ENCODE peak calls at places on chromosomes 6 and 20, in six cellular contexts. One of them, this sample, is unnamed. For H3K36me3, the result is how much of the 10 kb centered on the place peaks cover.

GRCh38 chr6:143556529-143556928 is 45.0 kb upstream of the FUCA2 start:
- DNase-seq in PC-3: no peak
- DNase-seq in breast epithelium: no peak
- DNase-seq in mesenchymal stem cell: peak
- DNase-seq in neuronal stem cell: no peak
- DNase-seq in SJSA1: peak
- DNase-seq in this sample: peak

GRCh38 chr6:154167163-154167562 is 128.1 kb downstream of the OPRM1 start:
- DNase-seq in PC-3: no peak
- DNase-seq in breast epithelium: no peak
- DNase-seq in mesenchymal stem cell: no peak
- DNase-seq in neuronal stem cell: no peak
- DNase-seq in SJSA1: no peak
- DNase-seq in this sample: no peak

GRCh38 chr6:111122458-111123286 is 35.4 kb downstream of the SLC16A10 start:
- DNase-seq in PC-3: no peak
- DNase-seq in breast epithelium: no peak
- DNase-seq in mesenchymal stem cell: no peak
- DNase-seq in neuronal stem cell: no peak
- DNase-seq in SJSA1: no peak
- DNase-seq in this sample: no peak

GRCh38 chr20:45410887-45411286 is 2.8 kb downstream of the DBNDD2 start:
- DNase-seq in PC-3: peak
- DNase-seq in breast epithelium: no peak
- DNase-seq in mesenchymal stem cell: no peak
- DNase-seq in neuronal stem cell: no peak
- DNase-seq in SJSA1: no peak
- DNase-seq in this sample: no peak

GRCh38 chr6:25296217-25296905 is 17.2 kb downstream of the CARMIL1 start:
- DNase-seq in PC-3: no peak
- DNase-seq in breast epithelium: no peak
- DNase-seq in mesenchymal stem cell: no peak
- DNase-seq in neuronal stem cell: no peak
- DNase-seq in SJSA1: no peak
- DNase-seq in this sample: no peak

GRCh38 chr6:101163611-101164010 is 229.9 kb upstream of the GRIK2 start:
- DNase-seq in PC-3: no peak
- DNase-seq in breast epithelium: no peak
- DNase-seq in mesenchymal stem cell: no peak
- DNase-seq in neuronal stem cell: no peak
- DNase-seq in SJSA1: no peak
- DNase-seq in this sample: no peak

GRCh38 chr6:33313105-33313708 is 671 bp downstream of the TAPBP start:
- DNase-seq in PC-3: no peak
- DNase-seq in breast epithelium: no peak
- DNase-seq in mesenchymal stem cell: peak
- DNase-seq in neuronal stem cell: no peak
- DNase-seq in SJSA1: peak
- DNase-seq in this sample: peak

GRCh38 chr6:56204134-56204533 is 43.2 kb downstream of the COL21A1 start:
- DNase-seq in PC-3: no peak
- DNase-seq in breast epithelium: no peak
- DNase-seq in mesenchymal stem cell: peak
- DNase-seq in neuronal stem cell: no peak
- DNase-seq in SJSA1: no peak
- DNase-seq in this sample: no peak

GRCh38 chr6:134512946-134513345 is 195.0 kb upstream of the SGK1 start:
- DNase-seq in PC-3: peak
- DNase-seq in breast epithelium: no peak
- DNase-seq in mesenchymal stem cell: no peak
- DNase-seq in neuronal stem cell: no peak
- DNase-seq in SJSA1: peak
- DNase-seq in this sample: peak

GRCh38 chr6:110900028-110900598 is 25.5 kb downstream of the AMD1 start:
- DNase-seq in PC-3: no peak
- DNase-seq in breast epithelium: no peak
- DNase-seq in mesenchymal stem cell: no peak
- DNase-seq in neuronal stem cell: no peak
- DNase-seq in SJSA1: no peak
- DNase-seq in this sample: no peak

GRCh38 chr20:46959081-46959692 is 64.5 kb downstream of the EYA2 start:
- DNase-seq in PC-3: peak
- DNase-seq in breast epithelium: no peak
- DNase-seq in mesenchymal stem cell: peak
- DNase-seq in neuronal stem cell: no peak
- DNase-seq in SJSA1: peak
- DNase-seq in this sample: peak

GRCh38 chr6:82033631-82034211 is 213.8 kb downstream of the IBTK start:
- DNase-seq in PC-3: no peak
- DNase-seq in breast epithelium: no peak
- DNase-seq in mesenchymal stem cell: peak
- DNase-seq in neuronal stem cell: no peak
- DNase-seq in SJSA1: no peak
- DNase-seq in this sample: no peak

GRCh38 chr6:130896249-130896648 is 69.0 kb downstream of the SMLR1 start:
- DNase-seq in PC-3: no peak
- DNase-seq in breast epithelium: peak
- DNase-seq in mesenchymal stem cell: no peak
- DNase-seq in neuronal stem cell: no peak
- DNase-seq in SJSA1: no peak
- DNase-seq in this sample: peak

GRCh38 chr6:30770164-30770563 is 25.8 kb upstream of the IER3 start:
- DNase-seq in PC-3: peak
- DNase-seq in breast epithelium: no peak
- DNase-seq in mesenchymal stem cell: peak
- DNase-seq in neuronal stem cell: no peak
- DNase-seq in SJSA1: no peak
- DNase-seq in this sample: no peak

GRCh38 chr6:4447646-4448315 is 312.4 kb upstream of the ECI2 start:
- DNase-seq in PC-3: no peak
- DNase-seq in breast epithelium: no peak
- DNase-seq in mesenchymal stem cell: no peak
- DNase-seq in neuronal stem cell: no peak
- DNase-seq in SJSA1: no peak
- DNase-seq in this sample: no peak

GRCh38 chr6:150403458-150404245 is 34.8 kb downstream of the IYD start:
- DNase-seq in PC-3: peak
- DNase-seq in breast epithelium: peak
- DNase-seq in mesenchymal stem cell: peak
- DNase-seq in neuronal stem cell: no peak
- DNase-seq in SJSA1: peak
- DNase-seq in this sample: peak

GRCh38 chr6:33017024-33017423 is 7.6 kb upstream of the HLA-DOA start:
- DNase-seq in PC-3: no peak
- DNase-seq in breast epithelium: no peak
- DNase-seq in mesenchymal stem cell: no peak
- DNase-seq in neuronal stem cell: no peak
- DNase-seq in SJSA1: no peak
- DNase-seq in this sample: no peak

GRCh38 chr6:18269253-18269652 is 4.9 kb upstream of the DEK start:
- DNase-seq in PC-3: peak
- DNase-seq in breast epithelium: no peak
- DNase-seq in mesenchymal stem cell: peak
- DNase-seq in neuronal stem cell: no peak
- DNase-seq in SJSA1: peak
- DNase-seq in this sample: no peak

GRCh38 chr6:113645576-113645970 is 211.6 kb upstream of the MARCKS start:
- DNase-seq in PC-3: peak
- DNase-seq in breast epithelium: peak
- DNase-seq in mesenchymal stem cell: peak
- DNase-seq in neuronal stem cell: no peak
- DNase-seq in SJSA1: peak
- DNase-seq in this sample: peak

GRCh38 chr6:71289039-71289801 is 609 bp downstream of the OGFRL1 start:
- DNase-seq in PC-3: peak
- DNase-seq in breast epithelium: no peak
- DNase-seq in mesenchymal stem cell: peak
- DNase-seq in neuronal stem cell: peak
- DNase-seq in SJSA1: peak
- DNase-seq in this sample: peak

GRCh38 chr6:149170564-149171452 is 146.7 kb upstream of the TAB2 start:
- DNase-seq in PC-3: no peak
- DNase-seq in breast epithelium: no peak
- DNase-seq in mesenchymal stem cell: no peak
- DNase-seq in neuronal stem cell: no peak
- DNase-seq in SJSA1: no peak
- DNase-seq in this sample: no peak

GRCh38 chr6:14655201-14655988 is 537.8 kb downstream of the CD83 start:
- DNase-seq in PC-3: no peak
- DNase-seq in breast epithelium: no peak
- DNase-seq in mesenchymal stem cell: no peak
- DNase-seq in neuronal stem cell: no peak
- DNase-seq in SJSA1: no peak
- DNase-seq in this sample: no peak
- H3K4me3 ChIP-seq in PC-3: no peak
- H3K4me3 ChIP-seq in breast epithelium: no peak
- H3K4me3 ChIP-seq in mesenchymal stem cell: peak
- H3K4me3 ChIP-seq in neuronal stem cell: no peak
- H3K4me3 ChIP-seq in SJSA1: no peak
- H3K4me3 ChIP-seq in this sample: no peak

GRCh38 chr6:2225422-2226392 is 19.7 kb downstream of the GMDS start:
- DNase-seq in PC-3: peak
- DNase-seq in breast epithelium: no peak
- DNase-seq in mesenchymal stem cell: no peak
- DNase-seq in neuronal stem cell: no peak
- DNase-seq in SJSA1: no peak
- DNase-seq in this sample: peak
- H3K36me3 ChIP-seq in PC-3: under half
- H3K36me3 ChIP-seq in breast epithelium: under half
- H3K36me3 ChIP-seq in mesenchymal stem cell: under half
- H3K36me3 ChIP-seq in neuronal stem cell: under half
- H3K36me3 ChIP-seq in SJSA1: under half
- H3K36me3 ChIP-seq in this sample: under half

GRCh38 chr6:104956663-104957294 is at the start of gene LIN28B:
- DNase-seq in PC-3: no peak
- DNase-seq in breast epithelium: no peak
- DNase-seq in mesenchymal stem cell: peak
- DNase-seq in neuronal stem cell: no peak
- DNase-seq in SJSA1: no peak
- DNase-seq in this sample: no peak

GRCh38 chr6:104959453-104959858 is 2.5 kb downstream of the LIN28B start:
- DNase-seq in PC-3: no peak
- DNase-seq in breast epithelium: no peak
- DNase-seq in mesenchymal stem cell: no peak
- DNase-seq in neuronal stem cell: no peak
- DNase-seq in SJSA1: no peak
- DNase-seq in this sample: no peak

GRCh38 chr6:104958720-104959452 is 2.0 kb downstream of the LIN28B start:
- DNase-seq in PC-3: no peak
- DNase-seq in breast epithelium: no peak
- DNase-seq in mesenchymal stem cell: peak
- DNase-seq in neuronal stem cell: no peak
- DNase-seq in SJSA1: no peak
- DNase-seq in this sample: no peak

GRCh38 chr6:104957301-104958177 is 632 bp downstream of the LIN28B start:
- DNase-seq in PC-3: no peak
- DNase-seq in breast epithelium: no peak
- DNase-seq in mesenchymal stem cell: peak
- DNase-seq in neuronal stem cell: peak
- DNase-seq in SJSA1: no peak
- DNase-seq in this sample: no peak

GRCh38 chr6:104958178-104958520 is 1.2 kb downstream of the LIN28B start:
- DNase-seq in PC-3: no peak
- DNase-seq in breast epithelium: no peak
- DNase-seq in mesenchymal stem cell: peak
- DNase-seq in neuronal stem cell: no peak
- DNase-seq in SJSA1: no peak
- DNase-seq in this sample: no peak
- H3K4me3 ChIP-seq in PC-3: no peak
- H3K4me3 ChIP-seq in breast epithelium: no peak
- H3K4me3 ChIP-seq in mesenchymal stem cell: peak
- H3K4me3 ChIP-seq in neuronal stem cell: peak
- H3K4me3 ChIP-seq in SJSA1: no peak
- H3K4me3 ChIP-seq in this sample: no peak

GRCh38 chr6:27452496-27452897 is 20.4 kb downstream of the ZNF184 start:
- DNase-seq in PC-3: peak
- DNase-seq in breast epithelium: no peak
- DNase-seq in mesenchymal stem cell: peak
- DNase-seq in neuronal stem cell: no peak
- DNase-seq in SJSA1: peak
- DNase-seq in this sample: no peak
- H3K36me3 ChIP-seq in PC-3: half or more
- H3K36me3 ChIP-seq in breast epithelium: under half
- H3K36me3 ChIP-seq in mesenchymal stem cell: under half
- H3K36me3 ChIP-seq in neuronal stem cell: under half
- H3K36me3 ChIP-seq in SJSA1: half or more
- H3K36me3 ChIP-seq in this sample: half or more

GRCh38 chr20:50020283-50020682 is 37.5 kb downstream of the SNAI1 start:
- DNase-seq in PC-3: peak
- DNase-seq in breast epithelium: no peak
- DNase-seq in mesenchymal stem cell: peak
- DNase-seq in neuronal stem cell: no peak
- DNase-seq in SJSA1: no peak
- DNase-seq in this sample: peak
- H3K4me3 ChIP-seq in PC-3: no peak
- H3K4me3 ChIP-seq in breast epithelium: no peak
- H3K4me3 ChIP-seq in mesenchymal stem cell: no peak
- H3K4me3 ChIP-seq in neuronal stem cell: no peak
- H3K4me3 ChIP-seq in SJSA1: no peak
- H3K4me3 ChIP-seq in this sample: no peak